ENCODE peak calls at places on chromosome 2, in seven cellular contexts. One of them, this sample, is unnamed.

GRCh38 chr2:19009510-19009909 is 348.9 kb downstream of the OSR1 start:
- DNase-seq in KBM-7: no peak
- DNase-seq in pulmonary artery endothelial cell: no peak
- DNase-seq in activated T-helper 2 cell treated with anti-CD3 and anti-CD28 coated beads, Interferon-gamma antibody, Interleukin-2, Interleukin-4, amounts not matched to agents 10 μg/mL and 5 μg/mL and 100 μg/mL, durations not matched to agents 14 hours and 24 hours and 36 hours: no peak
- DNase-seq in anterior cingulate cortex: no peak
- DNase-seq in NCI-H446: no peak
- DNase-seq in stimulated activated naive CD8-positive, alpha-beta T cell treated with anti-CD3 and anti-CD28 coated beads, Interleukin-15, amount 100 ng/mL, for 72 hours: no peak
- DNase-seq in this sample: no peak

GRCh38 chr2:45241061-45241561 is 231.9 kb upstream of the SIX2 start:
- DNase-seq in KBM-7: no peak
- DNase-seq in pulmonary artery endothelial cell: no peak
- DNase-seq in activated T-helper 2 cell treated with anti-CD3 and anti-CD28 coated beads, Interferon-gamma antibody, Interleukin-2, Interleukin-4, amounts not matched to agents 10 μg/mL and 5 μg/mL and 100 μg/mL, durations not matched to agents 14 hours and 24 hours and 36 hours: no peak
- DNase-seq in anterior cingulate cortex: no peak
- DNase-seq in NCI-H446: no peak
- DNase-seq in stimulated activated naive CD8-positive, alpha-beta T cell treated with anti-CD3 and anti-CD28 coated beads, Interleukin-15, amount 100 ng/mL, for 72 hours: no peak
- DNase-seq in this sample: peak

GRCh38 chr2:38892819-38893218 is 3.1 kb downstream of the ARHGEF33 start:
- DNase-seq in KBM-7: peak
- DNase-seq in pulmonary artery endothelial cell: no peak
- DNase-seq in activated T-helper 2 cell treated with anti-CD3 and anti-CD28 coated beads, Interferon-gamma antibody, Interleukin-2, Interleukin-4, amounts not matched to agents 10 μg/mL and 5 μg/mL and 100 μg/mL, durations not matched to agents 14 hours and 24 hours and 36 hours: no peak
- DNase-seq in anterior cingulate cortex: no peak
- DNase-seq in NCI-H446: no peak
- DNase-seq in stimulated activated naive CD8-positive, alpha-beta T cell treated with anti-CD3 and anti-CD28 coated beads, Interleukin-15, amount 100 ng/mL, for 72 hours: no peak
- DNase-seq in this sample: no peak

GRCh38 chr2:215531284-215531683 is 95.4 kb upstream of the FN1 start:
- DNase-seq in KBM-7: no peak
- DNase-seq in pulmonary artery endothelial cell: peak
- DNase-seq in activated T-helper 2 cell treated with anti-CD3 and anti-CD28 coated beads, Interferon-gamma antibody, Interleukin-2, Interleukin-4, amounts not matched to agents 10 μg/mL and 5 μg/mL and 100 μg/mL, durations not matched to agents 14 hours and 24 hours and 36 hours: no peak
- DNase-seq in anterior cingulate cortex: no peak
- DNase-seq in NCI-H446: no peak
- DNase-seq in stimulated activated naive CD8-positive, alpha-beta T cell treated with anti-CD3 and anti-CD28 coated beads, Interleukin-15, amount 100 ng/mL, for 72 hours: no peak
- DNase-seq in this sample: peak

GRCh38 chr2:85326406-85326945 is 1.3 kb downstream of the TGOLN2 start:
- DNase-seq in KBM-7: peak
- DNase-seq in pulmonary artery endothelial cell: no peak
- DNase-seq in activated T-helper 2 cell treated with anti-CD3 and anti-CD28 coated beads, Interferon-gamma antibody, Interleukin-2, Interleukin-4, amounts not matched to agents 10 μg/mL and 5 μg/mL and 100 μg/mL, durations not matched to agents 14 hours and 24 hours and 36 hours: peak
- DNase-seq in anterior cingulate cortex: no peak
- DNase-seq in NCI-H446: no peak
- DNase-seq in stimulated activated naive CD8-positive, alpha-beta T cell treated with anti-CD3 and anti-CD28 coated beads, Interleukin-15, amount 100 ng/mL, for 72 hours: peak
- DNase-seq in this sample: peak

GRCh38 chr2:192159764-192160163 is 35.0 kb downstream of the TMEFF2 start:
- DNase-seq in KBM-7: no peak
- DNase-seq in pulmonary artery endothelial cell: no peak
- DNase-seq in activated T-helper 2 cell treated with anti-CD3 and anti-CD28 coated beads, Interferon-gamma antibody, Interleukin-2, Interleukin-4, amounts not matched to agents 10 μg/mL and 5 μg/mL and 100 μg/mL, durations not matched to agents 14 hours and 24 hours and 36 hours: no peak
- DNase-seq in anterior cingulate cortex: no peak
- DNase-seq in NCI-H446: no peak
- DNase-seq in stimulated activated naive CD8-positive, alpha-beta T cell treated with anti-CD3 and anti-CD28 coated beads, Interleukin-15, amount 100 ng/mL, for 72 hours: no peak
- DNase-seq in this sample: no peak

GRCh38 chr2:35228584-35228983 is 1127.0 kb upstream of the CRIM1 start:
- DNase-seq in KBM-7: no peak
- DNase-seq in pulmonary artery endothelial cell: no peak
- DNase-seq in activated T-helper 2 cell treated with anti-CD3 and anti-CD28 coated beads, Interferon-gamma antibody, Interleukin-2, Interleukin-4, amounts not matched to agents 10 μg/mL and 5 μg/mL and 100 μg/mL, durations not matched to agents 14 hours and 24 hours and 36 hours: no peak
- DNase-seq in anterior cingulate cortex: no peak
- DNase-seq in NCI-H446: no peak
- DNase-seq in stimulated activated naive CD8-positive, alpha-beta T cell treated with anti-CD3 and anti-CD28 coated beads, Interleukin-15, amount 100 ng/mL, for 72 hours: no peak
- DNase-seq in this sample: no peak

GRCh38 chr2:152409691-152410597 is 75.0 kb downstream of the FMNL2 start:
- DNase-seq in KBM-7: no peak
- DNase-seq in pulmonary artery endothelial cell: no peak
- DNase-seq in activated T-helper 2 cell treated with anti-CD3 and anti-CD28 coated beads, Interferon-gamma antibody, Interleukin-2, Interleukin-4, amounts not matched to agents 10 μg/mL and 5 μg/mL and 100 μg/mL, durations not matched to agents 14 hours and 24 hours and 36 hours: no peak
- DNase-seq in anterior cingulate cortex: no peak
- DNase-seq in NCI-H446: peak
- DNase-seq in stimulated activated naive CD8-positive, alpha-beta T cell treated with anti-CD3 and anti-CD28 coated beads, Interleukin-15, amount 100 ng/mL, for 72 hours: no peak
- DNase-seq in this sample: no peak

GRCh38 chr2:68993660-68994059 is 19.2 kb downstream of the GKN1 start:
- DNase-seq in KBM-7: no peak
- DNase-seq in pulmonary artery endothelial cell: no peak
- DNase-seq in activated T-helper 2 cell treated with anti-CD3 and anti-CD28 coated beads, Interferon-gamma antibody, Interleukin-2, Interleukin-4, amounts not matched to agents 10 μg/mL and 5 μg/mL and 100 μg/mL, durations not matched to agents 14 hours and 24 hours and 36 hours: no peak
- DNase-seq in anterior cingulate cortex: no peak
- DNase-seq in NCI-H446: no peak
- DNase-seq in stimulated activated naive CD8-positive, alpha-beta T cell treated with anti-CD3 and anti-CD28 coated beads, Interleukin-15, amount 100 ng/mL, for 72 hours: no peak
- DNase-seq in this sample: no peak

This sample was measured in endothelial cell of umbilical vein.